ENCODE peak calls at places on chromosomes 2 and 18, in four cellular contexts. L is transverse colon, Y is posterior vena cava, S is tibial artery. E is an unnamed sample.
A peak's percentile ranks its signal among the peaks of the same experiment; 100 is the strongest.

GRCh38 chr2:242047963-242048362 is 178.4 kb downstream of the RTP5 start:
- DNase-seq in L (no peak), Y (no peak), S (no peak), E (peak; percentile 12)

GRCh38 chr2:26562811-26563645 is 78.1 kb downstream of the CIB4 start:
- DNase-seq in L (peak; percentile 36), Y (peak; percentile 80), S (peak; percentile 65), E (peak; percentile 77)

GRCh38 chr2:70664525-70664924 is 103.5 kb downstream of the ADD2 start:
- DNase-seq in L (no peak), Y (no peak), S (no peak), E (no peak)

GRCh38 chr2:219041252-219041651 is at the start of gene CFAP65:
- DNase-seq in L (peak; percentile 58), Y (peak; percentile 68), S (peak; percentile 39), E (no peak)

GRCh38 chr2:2232167-2232566 is 98.9 kb downstream of the MYT1L start:
- DNase-seq in L (no peak), Y (no peak), S (no peak), E (no peak)

GRCh38 chr2:160994141-160995002 is 165.9 kb upstream of the TANK start:
- DNase-seq in L (peak; percentile 75), Y (peak; percentile 83), S (peak; percentile 76), E (peak; percentile 71)

GRCh38 chr2:19711470-19712372 is 190.1 kb downstream of the TTC32 start:
- DNase-seq in L (peak; percentile 26), Y (no peak), S (no peak), E (no peak)

GRCh38 chr2:226799211-226799975 is at the start of gene IRS1:
- DNase-seq in L (peak; percentile 73), Y (peak; percentile 90), S (peak; percentile 89), E (peak; percentile 85)

GRCh38 chr2:128777091-128778045 is 458.7 kb upstream of the HS6ST1 start:
- DNase-seq in L (no peak), Y (peak; percentile 55), S (no peak), E (peak; percentile 31)

GRCh38 chr2:190649035-190649797 is at the start of gene NAB1:
- DNase-seq in L (peak; percentile 55), Y (peak; percentile 89), S (peak; percentile 82), E (peak; percentile 84)

GRCh38 chr2:232486558-232487384 is 863 bp downstream of the ECEL1 start:
- DNase-seq in L (no peak), Y (peak; percentile 75), S (peak; percentile 52), E (no peak)

GRCh38 chr2:45020439-45020838 is 11.2 kb upstream of the SIX2 start:
- DNase-seq in L (no peak), Y (no peak), S (no peak), E (no peak)

GRCh38 chr2:164922119-164922518 is 33.2 kb downstream of the SLC38A11 start:
- DNase-seq in L (no peak), Y (no peak), S (no peak), E (no peak)

GRCh38 chr2:170005702-170006101 is 172.2 kb upstream of the MYO3B start:
- DNase-seq in L (no peak), Y (no peak), S (no peak), E (no peak)

GRCh38 chr18:22627506-22627905 is 209.8 kb upstream of the CTAGE1 start:
- DNase-seq in L (no peak), Y (no peak), S (no peak), E (no peak)

E was measured in sciatic nerve.